ENCODE peak calls at places on chromosomes 12 and 14, in ten cellular contexts. C is RWPE2; W is sigmoid colon; E is NCI-H460; F is cardiac fibroblast; J is naive thymus-derived CD8-positive, alpha-beta T cell; U is stimulated activated CD4-positive, alpha-beta T cell treated with anti-CD3 and anti-CD28 coated beads, Interleukin-4, amount 100 ng/mL, for 24 hours; P is activated gamma-delta T cell; Q is ureter; A is heart left ventricle. R is an unnamed sample.

GRCh38 chr12:95674088-95674595 is 116.4 kb downstream of the NTN4 start:
- DNase-seq in C (no peak), W (no peak), E (no peak), F (no peak), J (no peak), U (no peak), P (no peak), Q (no peak), A (no peak), R (no peak)

GRCh38 chr12:76113800-76114757 is 29.6 kb upstream of the NAP1L1 start:
- DNase-seq in C (no peak), W (no peak), E (no peak), F (no peak), J (no peak), U (no peak), P (no peak), Q (no peak), A (no peak), R (no peak)

GRCh38 chr12:75724913-75725312 is 213.5 kb upstream of the KRR1 start:
- DNase-seq in C (no peak), W (peak), E (no peak), F (peak), J (no peak), U (no peak), P (no peak), Q (no peak), A (peak), R (no peak)

GRCh38 chr12:107632246-107632645 is 53.4 kb upstream of the PWP1 start:
- DNase-seq in C (no peak), W (no peak), E (no peak), F (peak), J (no peak), U (no peak), P (no peak), Q (no peak), A (no peak), R (no peak)

GRCh38 chr14:60179296-60179924 is 14.2 kb upstream of the DHRS7 start:
- DNase-seq in C (no peak), W (no peak), E (peak), F (no peak), J (no peak), U (no peak), P (no peak), Q (no peak), A (no peak), R (no peak)

GRCh38 chr12:127075981-127076380 is 1191.0 kb upstream of the TMEM132C start:
- DNase-seq in C (no peak), W (no peak), E (no peak), F (no peak), J (no peak), U (no peak), P (no peak), Q (no peak), A (no peak), R (no peak)

GRCh38 chr14:83300454-83301064 is 1766.9 kb upstream of the SEL1L start:
- DNase-seq in C (no peak), W (no peak), E (peak), F (peak), J (no peak), U (no peak), P (no peak), Q (no peak), A (no peak), R (peak)

GRCh38 chr12:59115995-59116394 is 195.7 kb upstream of the LRIG3 start:
- DNase-seq in C (no peak), W (no peak), E (no peak), F (no peak), J (no peak), U (no peak), P (no peak), Q (no peak), A (no peak), R (no peak)

GRCh38 chr14:100592461-100592871 is 5.2 kb upstream of the BEGAIN start:
- DNase-seq in C (peak), W (peak), E (no peak), F (no peak), J (no peak), U (no peak), P (no peak), Q (no peak), A (peak), R (no peak)

GRCh38 chr12:106924458-106924857 is 31.2 kb upstream of the TMEM263 start:
- DNase-seq in C (no peak), W (no peak), E (no peak), F (peak), J (no peak), U (no peak), P (no peak), Q (no peak), A (no peak), R (no peak)

GRCh38 chr14:34629657-34630529 is at the start of gene SNX6:
- DNase-seq in C (peak), W (peak), E (peak), F (peak), J (peak), U (peak), P (peak), Q (peak), A (peak), R (peak)

GRCh38 chr12:88743946-88744685 is 163.8 kb upstream of the KITLG start:
- DNase-seq in C (no peak), W (no peak), E (no peak), F (peak), J (no peak), U (no peak), P (no peak), Q (no peak), A (no peak), R (no peak)

GRCh38 chr12:14635776-14636175 is 60.6 kb downstream of the GUCY2C start:
- DNase-seq in C (no peak), W (no peak), E (no peak), F (peak), J (no peak), U (no peak), P (no peak), Q (no peak), A (no peak), R (no peak)

GRCh38 chr12:109098671-109099070 is 1.3 kb downstream of the UNG start:
- DNase-seq in C (no peak), W (no peak), E (no peak), F (peak), J (no peak), U (no peak), P (no peak), Q (no peak), A (no peak), R (no peak)

GRCh38 chr14:99321955-99322730 is 50.1 kb upstream of the BCL11B start:
- DNase-seq in C (no peak), W (no peak), E (no peak), F (no peak), J (no peak), U (no peak), P (no peak), Q (no peak), A (no peak), R (no peak)

GRCh38 chr12:57715786-57716185 is 21.9 kb downstream of the OS9 start:
- DNase-seq in C (no peak), W (no peak), E (no peak), F (no peak), J (no peak), U (no peak), P (no peak), Q (no peak), A (no peak), R (no peak)

GRCh38 chr12:127150028-127150427 is 1116.9 kb upstream of the TMEM132C start:
- DNase-seq in C (no peak), W (no peak), E (no peak), F (no peak), J (no peak), U (no peak), P (no peak), Q (no peak), A (no peak), R (no peak)

GRCh38 chr14:41604793-41605534 is 1.7 kb upstream of the LRFN5 start:
- DNase-seq in C (no peak), W (peak), E (peak), F (peak), J (no peak), U (no peak), P (no peak), Q (peak), A (peak), R (no peak)

GRCh38 chr14:49857427-49858003 is 4.9 kb upstream of the NEMF start:
- DNase-seq in C (no peak), W (no peak), E (no peak), F (no peak), J (no peak), U (no peak), P (no peak), Q (no peak), A (no peak), R (no peak)

GRCh38 chr12:38886064-38886463 is 19.3 kb downstream of the CPNE8 start:
- DNase-seq in C (peak), W (no peak), E (no peak), F (peak), J (no peak), U (peak), P (no peak), Q (no peak), A (no peak), R (no peak)

GRCh38 chr12:87820524-87821194 is 208.5 kb downstream of the C12orf50 start:
- DNase-seq in C (no peak), W (no peak), E (peak), F (peak), J (no peak), U (no peak), P (no peak), Q (no peak), A (no peak), R (no peak)

GRCh38 chr12:116432321-116432750 is 126.8 kb upstream of the MAP1LC3B2 start:
- DNase-seq in C (no peak), W (peak), E (no peak), F (peak), J (no peak), U (no peak), P (no peak), Q (no peak), A (peak), R (no peak)

GRCh38 chr14:64218344-64219240 is 75.6 kb downstream of the ESR2 start:
- DNase-seq in C (no peak), W (no peak), E (no peak), F (peak), J (no peak), U (no peak), P (no peak), Q (no peak), A (peak), R (no peak)

GRCh38 chr12:202081-202731 is 11.8 kb downstream of the SLC6A12 start:
- DNase-seq in C (no peak), W (no peak), E (no peak), F (no peak), J (no peak), U (no peak), P (no peak), Q (no peak), A (no peak), R (no peak)

GRCh38 chr14:95507174-95507573 is 9.3 kb downstream of the SYNE3 start:
- DNase-seq in C (peak), W (peak), E (no peak), F (peak), J (no peak), U (no peak), P (no peak), Q (peak), A (peak), R (no peak)

GRCh38 chr14:68506645-68507405 is 286.0 kb downstream of the ZFP36L1 start:
- DNase-seq in C (no peak), W (no peak), E (no peak), F (no peak), J (peak), U (peak), P (no peak), Q (no peak), A (no peak), R (peak)

GRCh38 chr12:642633-643477 is 20.4 kb downstream of the NINJ2 start:
- DNase-seq in C (no peak), W (peak), E (no peak), F (peak), J (peak), U (peak), P (peak), Q (peak), A (peak), R (peak)

GRCh38 chr12:6532051-6532926 is 2.0 kb upstream of the GAPDH start:
- DNase-seq in C (peak), W (peak), E (peak), F (peak), J (peak), U (peak), P (peak), Q (peak), A (peak), R (peak)

GRCh38 chr12:26338574-26339572 is 143.5 kb downstream of the SSPN start:
- DNase-seq in C (no peak), W (no peak), E (no peak), F (peak), J (no peak), U (no peak), P (no peak), Q (no peak), A (no peak), R (no peak)

GRCh38 chr14:96094656-96095055 is 55.5 kb downstream of the C14orf132 start:
- DNase-seq in C (peak), W (no peak), E (no peak), F (no peak), J (no peak), U (no peak), P (no peak), Q (no peak), A (no peak), R (no peak)

GRCh38 chr14:99808515-99808914 is 15.3 kb downstream of the EML1 start:
- DNase-seq in C (no peak), W (no peak), E (no peak), F (no peak), J (no peak), U (no peak), P (no peak), Q (no peak), A (no peak), R (no peak)

GRCh38 chr12:51345681-51346080 is 798 bp downstream of the CELA1 start:
- DNase-seq in C (no peak), W (no peak), E (no peak), F (peak), J (no peak), U (no peak), P (no peak), Q (no peak), A (no peak), R (no peak)

GRCh38 chr12:102760322-102760721 is 156.7 kb downstream of the PAH start:
- DNase-seq in C (no peak), W (no peak), E (no peak), F (no peak), J (no peak), U (no peak), P (no peak), Q (no peak), A (no peak), R (no peak)

GRCh38 chr14:24993631-24994030 is 56.3 kb downstream of the STXBP6 start:
- DNase-seq in C (no peak), W (no peak), E (no peak), F (no peak), J (no peak), U (no peak), P (no peak), Q (no peak), A (no peak), R (no peak)

GRCh38 chr14:97707603-97708002 is 910.4 kb downstream of the VRK1 start:
- DNase-seq in C (no peak), W (no peak), E (no peak), F (no peak), J (no peak), U (no peak), P (no peak), Q (no peak), A (no peak), R (peak)

GRCh38 chr12:2161478-2161877 is 108.7 kb downstream of the CACNA1C start:
- DNase-seq in C (no peak), W (peak), E (no peak), F (peak), J (no peak), U (no peak), P (no peak), Q (peak), A (peak), R (no peak)

GRCh38 chr12:47094804-47095203 is 15.0 kb upstream of the AMIGO2 start:
- DNase-seq in C (no peak), W (no peak), E (no peak), F (peak), J (no peak), U (no peak), P (no peak), Q (no peak), A (no peak), R (no peak)

R was measured in MM.1S.